ENCODE peak calls at places on chromosomes 3 and 15, in ten cellular contexts. Q is Kasumi-1; N is Peyer's patch; T is activated CD4-positive, alpha-beta T cell treated with anti-CD3 and anti-CD28 coated beads, Interleukin-2, amount 50 U/mL, for 24 hours; A is epithelial cell of esophagus; E is Caco-2; J is fibroblast of lung; C is AG09309; H is progenitor cell of endocrine pancreas; G is A549. L is an unnamed sample.

GRCh38 chr3:194117114-194117845 is 18.7 kb upstream of the HES1 start:
- DNase-seq in G (no peak), N (peak), Q (no peak), J (no peak), A (no peak), T (no peak), C (no peak), E (no peak), H (no peak), L (no peak)

GRCh38 chr15:70474682-70475438 is 288.5 kb downstream of the UACA start:
- DNase-seq in N (peak), A (peak), C (peak), J (peak), H (no peak), G (peak), Q (peak), T (no peak), E (no peak), L (no peak)

GRCh38 chr3:194970066-194970465 is 284.4 kb downstream of the FAM43A start:
- DNase-seq in Q (no peak), N (no peak), C (no peak), H (no peak), J (no peak), G (no peak), A (no peak), T (no peak), E (no peak), L (no peak)

GRCh38 chr3:125115640-125116039 is 59.8 kb upstream of the HEG1 start:
- DNase-seq in A (no peak), H (no peak), Q (no peak), E (peak), J (peak), C (no peak), N (no peak), G (no peak), T (no peak), L (no peak)

GRCh38 chr3:196969660-196970546 is 1.3 kb upstream of the PIGZ start:
- DNase-seq in C (no peak), H (peak), N (peak), T (peak), E (peak), Q (peak), A (peak), J (peak), G (peak), L (peak)

GRCh38 chr3:133237380-133237779 is 162.5 kb upstream of the BFSP2 start:
- DNase-seq in C (no peak), Q (no peak), H (no peak), J (no peak), G (no peak), T (no peak), E (no peak), A (no peak), N (no peak), L (no peak)

GRCh38 chr3:56277236-56277635 is 191.0 kb downstream of the ERC2 start:
- DNase-seq in J (no peak), N (no peak), C (no peak), A (no peak), G (no peak), E (no peak), Q (no peak), T (no peak), H (no peak), L (no peak)

GRCh38 chr3:45612918-45613602 is 18.5 kb downstream of the LIMD1 start:
- DNase-seq in G (no peak), C (no peak), H (no peak), A (peak), E (no peak), T (no peak), N (no peak), J (peak), Q (no peak), L (no peak)

GRCh38 chr3:30475809-30476178 is 130.6 kb upstream of the TGFBR2 start:
- DNase-seq in J (no peak), Q (no peak), E (no peak), N (no peak), C (no peak), G (no peak), A (no peak), H (no peak), T (no peak), L (no peak)

GRCh38 chr15:35557544-35557943 is 11.6 kb upstream of the DPH6 start:
- DNase-seq in N (no peak), C (peak), Q (no peak), T (no peak), H (no peak), J (peak), E (no peak), G (peak), A (peak), L (no peak)

GRCh38 chr15:56098230-56098899 is 105.0 kb upstream of the NEDD4 start:
- DNase-seq in E (no peak), G (no peak), A (no peak), C (no peak), N (no peak), Q (no peak), T (no peak), H (no peak), J (no peak), L (no peak)

GRCh38 chr3:98259707-98260106 is 4.3 kb upstream of the OR5H6 start:
- DNase-seq in H (no peak), C (no peak), Q (no peak), A (peak), N (no peak), G (no peak), T (no peak), E (peak), J (no peak), L (no peak)